ENCODE peak calls at places on chromosomes 1 and 21, in five cellular contexts. G, I, M, N and K are unnamed samples.

GRCh38 chr1:163173121-163173520 is 29.6 kb downstream of the RGS5 start:
- DNase-seq in M (no peak), I (no peak), G (peak), N (no peak), K (no peak)

GRCh38 chr1:111196213-111196612 is 4.2 kb downstream of the DENND2D start:
- DNase-seq in N (no peak), G (no peak), M (no peak), I (no peak), K (no peak)

GRCh38 chr21:46056450-46056903 is 41.4 kb upstream of the COL6A2 start:
- DNase-seq in N (peak), G (peak), I (peak), M (peak), K (no peak)

GRCh38 chr1:100378956-100379355 is 26.6 kb downstream of the CDC14A start:
- DNase-seq in G (no peak), N (no peak), I (no peak), M (no peak), K (no peak)

GRCh38 chr1:15508700-15509487 is 15.1 kb downstream of the CASP9 start:
- DNase-seq in M (no peak), G (no peak), I (no peak), N (no peak), K (no peak)

GRCh38 chr1:95116666-95117206 is 419 bp upstream of the TLCD4 start:
- DNase-seq in I (peak), G (peak), M (no peak), N (peak), K (peak)

GRCh38 chr1:3135746-3136455 is 66.9 kb downstream of the PRDM16 start:
- DNase-seq in I (no peak), M (no peak), N (no peak), G (no peak), K (no peak)

GRCh38 chr1:3501856-3502665 is 47.6 kb downstream of the ARHGEF16 start:
- DNase-seq in I (peak), N (peak), G (peak), M (no peak), K (peak)

GRCh38 chr1:212683357-212683722 is 16.3 kb downstream of the BATF3 start:
- DNase-seq in G (no peak), N (no peak), I (no peak), M (no peak), K (no peak)

GRCh38 chr1:100037665-100038400 is 68.0 kb downstream of the SLC35A3 start:
- DNase-seq in M (peak), I (peak), N (peak), G (peak), K (peak)

GRCh38 chr1:15706751-15707150 is 22.6 kb downstream of the PLEKHM2 start:
- DNase-seq in M (no peak), N (no peak), G (no peak), I (no peak), K (no peak)

GRCh38 chr21:34372321-34372720 is 3.0 kb upstream of the SMIM11 start:
- DNase-seq in N (no peak), G (no peak), M (no peak), I (no peak), K (no peak)

GRCh38 chr1:207619833-207620572 is 24.9 kb upstream of the CR1L start:
- DNase-seq in I (peak), N (peak), G (peak), M (peak), K (peak)

GRCh38 chr1:41286486-41286885 is 44.4 kb upstream of the SCMH1 start:
- DNase-seq in I (no peak), N (no peak), M (no peak), G (no peak), K (no peak)

GRCh38 chr21:44686000-44686781 is 4.2 kb upstream of the KRTAP12-1 start:
- DNase-seq in G (no peak), I (no peak), M (no peak), N (no peak), K (no peak)
- TF ChIP-seq CTCF in G (no peak), I (no peak), M (no peak), N (no peak), K (no peak)

DNA sequence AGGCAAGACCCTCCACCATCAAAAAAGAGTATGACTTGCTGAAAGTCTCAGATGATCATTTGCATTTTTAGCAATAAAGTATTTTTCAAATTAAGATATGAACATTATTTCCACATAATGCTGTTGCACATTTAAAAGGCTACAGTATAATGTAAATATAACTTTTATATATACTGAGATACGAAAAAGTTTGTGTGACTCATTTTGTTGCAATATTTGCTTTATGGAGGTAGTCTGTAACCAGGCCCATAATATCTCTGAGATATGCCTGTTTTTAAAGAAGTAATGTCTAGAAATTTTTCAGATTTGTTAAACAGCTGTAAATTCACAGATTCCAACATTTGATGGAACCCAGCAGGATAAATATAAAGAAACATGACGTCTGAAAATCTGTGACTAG is 86.7 kb downstream of the MAN1A2 start:
- DNase-seq in I (no peak), M (no peak), N (no peak), G (no peak), K (no peak)
- H3K4me3 ChIP-seq in I (no peak), M (no peak), N (no peak), G (no peak), K (no peak)

DNA sequence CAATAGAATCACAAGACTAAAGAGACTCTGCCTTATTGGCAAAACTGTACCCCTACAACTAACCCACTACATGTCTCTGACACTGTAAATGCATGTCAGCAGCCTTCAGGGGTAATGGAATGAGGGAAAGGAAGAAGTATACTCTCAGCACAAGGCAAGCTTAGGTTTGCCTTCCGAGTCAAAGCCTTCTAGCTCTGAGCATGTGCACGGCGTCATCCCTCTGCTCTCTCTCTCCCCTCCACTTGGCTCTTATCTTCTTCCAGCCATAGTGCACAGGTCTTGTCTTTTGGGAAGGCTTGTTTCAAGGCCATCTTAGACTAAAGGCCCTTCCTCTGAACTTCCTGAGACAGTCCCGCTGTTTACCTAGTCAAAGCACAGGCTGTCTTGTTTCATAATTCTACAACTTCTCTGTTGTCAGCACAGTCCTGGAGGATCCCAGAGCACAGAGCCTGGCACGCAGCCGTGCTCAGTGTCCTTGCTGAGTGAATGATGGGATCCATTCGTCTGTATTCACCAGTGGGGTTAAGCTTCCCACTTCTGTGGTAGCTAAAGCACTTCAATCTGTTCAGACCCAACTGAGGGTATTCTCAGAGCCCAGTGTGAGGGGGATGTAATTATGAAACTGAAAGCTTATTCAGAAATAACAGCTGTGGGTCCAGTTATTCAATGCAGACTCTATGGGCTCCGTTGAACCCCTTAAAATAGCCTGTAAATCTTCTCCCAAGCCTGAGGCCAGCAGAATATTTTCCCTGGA is 166.5 kb upstream of the PLD5 start:
- DNase-seq in I (no peak), M (no peak), N (no peak), G (no peak), K (no peak)
- TF ChIP-seq CTCF in I (no peak), M (no peak), N (no peak), G (no peak), K (no peak)

GRCh38 chr1:33337994-33338494 is 17.1 kb upstream of the A3GALT2 start:
- DNase-seq in M (peak), N (no peak), G (peak), I (peak), K (no peak)

GRCh38 chr1:33336580-33336979 is 15.7 kb upstream of the A3GALT2 start:
- DNase-seq in I (no peak), G (no peak), M (no peak), N (no peak), K (no peak)

GRCh38 chr1:33339413-33339812 is 18.5 kb upstream of the A3GALT2 start:
- DNase-seq in G (peak), N (no peak), M (no peak), I (no peak), K (no peak)

GRCh38 chr1:33341190-33341589 is 20.3 kb upstream of the A3GALT2 start:
- DNase-seq in G (no peak), N (no peak), I (no peak), M (peak), K (no peak)

DNA sequence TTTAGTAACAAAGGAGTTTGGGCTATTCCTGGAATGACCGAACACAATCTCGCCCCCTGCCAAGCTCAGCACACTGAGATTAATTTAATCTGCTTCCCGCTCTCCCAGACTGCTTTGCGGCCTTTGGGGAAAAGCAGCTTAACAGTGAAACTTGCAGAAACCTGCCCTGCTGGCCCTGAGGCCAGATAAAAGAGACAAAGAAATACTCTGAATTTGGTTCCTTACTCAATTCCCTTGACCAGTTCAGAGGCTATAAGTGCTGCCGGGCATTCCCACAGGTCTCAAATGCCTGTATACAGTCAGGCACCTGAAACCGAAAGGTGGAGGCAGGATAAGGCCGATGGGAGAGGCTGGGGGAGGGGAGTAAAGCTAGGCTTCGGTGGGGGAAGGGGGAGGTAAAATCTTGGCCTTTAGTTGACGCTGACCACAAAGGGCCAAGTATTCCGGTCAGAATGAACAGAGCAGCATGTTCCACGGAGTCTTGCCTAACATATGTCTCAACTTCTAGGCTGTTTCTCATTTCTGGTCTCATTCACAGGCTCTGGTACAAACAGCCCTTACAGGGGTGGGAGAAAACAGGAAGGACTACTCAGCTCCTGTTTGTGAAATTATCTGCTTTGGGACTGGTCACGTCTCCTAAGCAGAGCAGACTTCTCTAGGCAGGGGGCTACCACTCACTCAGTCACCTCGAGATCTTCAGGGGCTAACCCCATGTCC is 17.8 kb upstream of the A3GALT2 start:
- DNase-seq in M (peak), I (peak), G (peak), N (peak), K (no peak)
- H3K4me3 ChIP-seq in M (peak), I (peak), G (peak), N (no peak), K (no peak)

GRCh38 chr1:160168609-160169369 is 17.4 kb downstream of the ATP1A4 start:
- DNase-seq in N (no peak), I (no peak), G (no peak), M (peak), K (no peak)

GRCh38 chr1:160167056-160167455 is 15.7 kb downstream of the ATP1A4 start:
- DNase-seq in N (no peak), G (no peak), M (no peak), I (no peak), K (no peak)

GRCh38 chr1:160166459-160166858 is 15.1 kb downstream of the ATP1A4 start:
- DNase-seq in G (no peak), I (no peak), M (no peak), N (no peak), K (no peak)

GRCh38 chr1:160167580-160167979 is 16.2 kb downstream of the ATP1A4 start:
- DNase-seq in G (no peak), I (no peak), M (no peak), N (no peak), K (no peak)

GRCh38 chr1:160168016-160168415 is 16.6 kb downstream of the ATP1A4 start:
- DNase-seq in M (no peak), N (no peak), I (no peak), G (no peak), K (no peak)
- TF ChIP-seq CTCF in M (no peak), N (no peak), I (no peak), G (no peak), K (no peak)

GRCh38 chr1:21326861-21327344 is 36.6 kb upstream of the ECE1 start:
- DNase-seq in M (no peak), I (no peak), G (no peak), N (peak), K (no peak)
- H3K4me3 ChIP-seq in M (no peak), I (no peak), G (no peak), N (no peak), K (no peak)